ENCODE peak calls at places on chromosomes 4 and X, in seven cellular contexts. A is left ventricle myocardium inferior, S is HCT116, R is breast epithelium, K is transverse colon, B is psoas muscle, T is NB4. Q is an unnamed sample.

GRCh38 chrX:100478714-100479113 is 68.6 kb upstream of the PCDH19 start:
- DNase-seq in A (no peak), T (no peak), S (no peak), K (no peak), B (no peak), R (no peak), Q (no peak)

GRCh38 chr4:1543976-1544375 is 137.7 kb upstream of the NKX1-1 start:
- DNase-seq in A (no peak), B (peak), R (no peak), S (no peak), T (no peak), K (no peak), Q (no peak)

GRCh38 chrX:8711401-8711800 is 20.5 kb downstream of the ANOS1 start:
- DNase-seq in B (no peak), T (no peak), K (no peak), R (no peak), S (no peak), A (no peak), Q (no peak)

GRCh38 chr4:182831376-182831775 is 85.8 kb downstream of the DCTD start:
- DNase-seq in B (no peak), S (no peak), T (no peak), R (no peak), K (no peak), A (no peak), Q (no peak)

GRCh38 chr4:67700119-67700873 is 659 bp downstream of the UBA6 start:
- DNase-seq in R (no peak), A (no peak), S (no peak), K (no peak), T (peak), B (no peak), Q (no peak)

GRCh38 chrX:132853040-132853439 is 105.4 kb downstream of the HS6ST2 start:
- DNase-seq in K (no peak), A (no peak), T (peak), R (no peak), S (no peak), B (no peak), Q (no peak)

GRCh38 chr4:3204021-3204431 is 44.9 kb upstream of the MSANTD1 start:
- DNase-seq in A (no peak), T (no peak), B (peak), R (no peak), K (peak), S (no peak), Q (no peak)

GRCh38 chrX:124212622-124213021 is 119.8 kb upstream of the TEX13D start:
- DNase-seq in R (no peak), B (no peak), A (no peak), S (no peak), K (no peak), T (peak), Q (no peak)

GRCh38 chrX:100980608-100981497 is 11.3 kb downstream of the ARL13A start:
- DNase-seq in A (no peak), K (no peak), T (no peak), S (peak), B (peak), R (peak), Q (no peak)

GRCh38 chrX:12162420-12162819 is 24.1 kb downstream of the FRMPD4 start:
- DNase-seq in A (no peak), T (no peak), R (no peak), S (no peak), B (no peak), K (no peak), Q (no peak)

GRCh38 chrX:110317079-110317819 is 636 bp downstream of the AMMECR1 start:
- DNase-seq in K (peak), B (peak), T (peak), S (no peak), A (peak), R (peak), Q (peak)

GRCh38 chr4:13905543-13905942 is 278.0 kb upstream of the BOD1L1 start:
- DNase-seq in R (no peak), A (no peak), B (no peak), S (no peak), T (no peak), K (no peak), Q (no peak)

GRCh38 chr4:26557164-26557563 is 26.7 kb upstream of the TBC1D19 start:
- DNase-seq in B (peak), K (no peak), R (no peak), T (no peak), S (no peak), A (no peak), Q (no peak)

GRCh38 chr4:83867221-83867620 is 331.3 kb downstream of the GPAT3 start:
- DNase-seq in R (no peak), K (no peak), A (no peak), T (no peak), S (no peak), B (no peak), Q (no peak)

GRCh38 chrX:41616255-41616654 is 72.5 kb upstream of the GPR34 start:
- DNase-seq in R (no peak), K (no peak), S (no peak), T (no peak), B (no peak), A (no peak), Q (no peak)

GRCh38 chrX:130575831-130576404 is 174.1 kb downstream of the RBMX2 start:
- DNase-seq in B (peak), R (no peak), T (peak), S (peak), K (peak), A (peak), Q (peak)

GRCh38 chr4:99998062-99998880 is 48.2 kb upstream of the H2AZ1 start:
- DNase-seq in T (peak), B (no peak), K (no peak), A (no peak), S (peak), R (no peak), Q (no peak)

GRCh38 chr4:55386073-55386472 is 9.7 kb upstream of the TMEM165 start:
- DNase-seq in R (no peak), A (no peak), B (no peak), T (peak), S (peak), K (no peak), Q (no peak)

DNA sequence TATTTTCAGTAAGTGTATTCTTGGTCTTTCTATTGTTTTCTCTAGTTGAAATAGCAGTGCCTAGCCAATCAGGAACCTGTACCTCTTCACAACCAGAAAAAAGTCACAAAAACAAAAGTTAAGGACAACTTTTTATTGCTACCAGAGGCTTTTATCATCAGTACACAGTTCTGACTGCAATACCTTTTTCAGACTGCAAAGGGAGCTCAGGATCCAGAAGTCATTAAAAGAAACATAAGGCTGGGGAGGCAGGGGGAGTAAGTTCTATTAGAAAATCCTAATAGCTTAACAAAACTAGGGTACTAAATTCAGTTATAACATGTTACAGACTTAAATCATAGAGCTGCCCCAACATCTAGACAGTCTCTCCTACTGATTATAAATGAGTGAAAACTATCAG is 28.8 kb downstream of the CCNI start:
- DNase-seq in T (no peak), K (no peak), A (no peak), S (no peak), B (no peak), R (no peak), Q (no peak)
- TF ChIP-seq CTCF in T (peak), K (peak), A (peak), S (peak), B (peak), R (no peak), Q (peak)

GRCh38 chr4:48275247-48275646 is 5.6 kb upstream of the TEC start:
- DNase-seq in S (peak), R (no peak), K (no peak), A (no peak), T (peak), B (no peak), Q (no peak)
- TF ChIP-seq CTCF in S (peak), R (no peak), K (peak), A (peak), T (peak), B (peak), Q (peak)

GRCh38 chr4:128305942-128306341 is 18.3 kb upstream of the PGRMC2 start:
- DNase-seq in R (no peak), S (no peak), K (no peak), T (no peak), A (no peak), B (no peak), Q (no peak)
- TF ChIP-seq CTCF in R (no peak), S (no peak), K (no peak), T (no peak), A (no peak), B (no peak), Q (no peak)

GRCh38 chrX:29295987-29296680 is 708.9 kb downstream of the IL1RAPL1 start:
- DNase-seq in B (no peak), R (no peak), T (no peak), A (no peak), S (no peak), K (no peak), Q (no peak)

GRCh38 chrX:29297171-29297800 is 710.0 kb downstream of the IL1RAPL1 start:
- DNase-seq in S (no peak), B (no peak), T (no peak), A (no peak), K (no peak), R (no peak), Q (no peak)

GRCh38 chrX:29299689-29300088 is 712.4 kb downstream of the IL1RAPL1 start:
- DNase-seq in T (no peak), K (no peak), S (peak), B (no peak), A (no peak), R (no peak), Q (no peak)
- TF ChIP-seq CTCF in T (no peak), K (no peak), S (no peak), B (no peak), A (no peak), R (no peak), Q (no peak)

GRCh38 chr4:151484396-151485102 is 75.6 kb downstream of the FHIP1A start:
- DNase-seq in K (no peak), A (no peak), S (peak), B (no peak), R (no peak), T (no peak), Q (no peak)
- TF ChIP-seq CTCF in K (no peak), A (no peak), S (no peak), B (no peak), R (no peak), T (no peak), Q (no peak)

GRCh38 chr4:146179784-146180405 is 4.4 kb downstream of the LSM6 start:
- DNase-seq in B (no peak), K (no peak), R (no peak), A (no peak), T (no peak), S (no peak), Q (no peak)

GRCh38 chr4:146175541-146176453 is at the start of gene LSM6:
- DNase-seq in R (peak), B (peak), A (peak), S (peak), K (peak), T (peak), Q (peak)
- TF ChIP-seq CTCF in R (peak), B (peak), A (peak), S (no peak), K (no peak), T (no peak), Q (peak)

DNA sequence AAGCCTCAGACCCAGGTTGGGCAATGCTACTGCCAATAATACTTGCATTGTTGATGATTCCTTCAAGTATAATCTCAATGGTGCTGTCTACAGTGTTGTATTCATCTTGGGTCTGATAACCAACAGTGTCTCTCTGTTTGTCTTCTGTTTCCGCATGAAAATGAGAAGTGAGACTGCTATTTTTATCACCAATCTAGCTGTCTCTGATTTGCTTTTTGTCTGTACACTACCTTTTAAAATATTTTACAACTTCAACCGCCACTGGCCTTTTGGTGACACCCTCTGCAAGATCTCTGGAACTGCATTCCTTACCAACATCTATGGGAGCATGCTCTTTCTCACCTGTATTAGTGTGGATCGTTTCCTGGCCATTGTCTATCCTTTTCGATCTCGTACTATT is 7.4 kb downstream of the LPAR4 start:
- DNase-seq in B (no peak), K (no peak), R (no peak), T (peak), S (no peak), A (no peak), Q (no peak)
- TF ChIP-seq CTCF in B (no peak), K (no peak), R (no peak), T (no peak), S (no peak), A (no peak), Q (no peak)

DNA sequence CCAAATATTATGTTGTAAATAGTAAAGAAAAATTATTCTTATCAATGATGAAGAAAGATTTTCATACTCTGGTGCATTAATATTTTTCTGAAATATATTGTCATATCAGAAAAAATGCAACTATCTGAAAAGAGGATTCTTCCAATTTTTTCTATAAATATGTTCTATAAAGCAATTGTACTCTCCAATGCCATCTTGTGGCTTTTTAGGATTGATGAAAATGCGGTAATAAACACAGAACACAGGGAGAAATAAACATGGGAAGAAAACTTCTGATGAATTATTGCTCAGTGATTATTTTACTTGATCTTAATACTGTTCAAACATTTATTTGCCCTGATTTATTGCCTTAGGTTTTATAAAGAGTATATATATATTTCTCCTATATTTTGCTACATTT is 215.4 kb downstream of the IL1RAPL1 start:
- DNase-seq in K (no peak), R (no peak), B (no peak), A (no peak), S (no peak), T (no peak), Q (no peak)
- TF ChIP-seq CTCF in K (no peak), R (no peak), B (no peak), A (no peak), S (peak), T (no peak), Q (no peak)

Q was measured in progenitor cell of endocrine pancreas.